ENCODE peak calls at places on chromosomes 4 and X, in four cellular contexts. N, X, I and J are unnamed samples.
A peak's percentile ranks its signal among the peaks of the same experiment; 100 is the strongest.

GRCh38 chr4:141565379-141566089 is 70.8 kb upstream of the IL15 start:
- DNase-seq in N (no peak), X (peak; percentile 1), I (no peak), J (no peak)

GRCh38 chr4:39042365-39042764 is 10.2 kb upstream of the TMEM156 start:
- DNase-seq in N (no peak), X (peak; percentile 18), I (no peak), J (no peak)

GRCh38 chr4:140071806-140072205 is 82.2 kb downstream of the MAML3 start:
- DNase-seq in N (peak; percentile 35), X (no peak), I (no peak), J (no peak)

GRCh38 chr4:93319011-93319410 is 509.5 kb upstream of the ATOH1 start:
- DNase-seq in N (no peak), X (no peak), I (no peak), J (no peak)

GRCh38 chrX:63275127-63275526 is 76.0 kb downstream of the SPIN4 start:
- DNase-seq in N (peak; percentile 7), X (peak; percentile 4), I (peak; percentile 18), J (peak; percentile 11)

GRCh38 chr4:161540265-161540664 is 623.5 kb downstream of the FSTL5 start:
- DNase-seq in N (peak; percentile 20), X (no peak), I (no peak), J (no peak)

GRCh38 chrX:113728937-113729336 is 854.9 kb upstream of the HTR2C start:
- DNase-seq in N (no peak), X (no peak), I (no peak), J (no peak)

GRCh38 chr4:140109626-140110213 is 44.3 kb downstream of the MAML3 start:
- DNase-seq in N (no peak), X (no peak), I (no peak), J (peak; percentile 50)

GRCh38 chr4:48564151-48564550 is 74.1 kb downstream of the ZAR1 start:
- DNase-seq in N (no peak), X (no peak), I (no peak), J (no peak)

GRCh38 chr4:8726344-8726851 is 133.8 kb downstream of the CPZ start:
- DNase-seq in N (no peak), X (no peak), I (no peak), J (peak; percentile 16)

GRCh38 chrX:48451708-48452107 is 18.4 kb downstream of the SLC38A5 start:
- DNase-seq in N (no peak), X (no peak), I (peak; percentile 21), J (no peak)

GRCh38 chr4:185285632-185286393 is 76.4 kb downstream of the SNX25 start:
- DNase-seq in N (no peak), X (no peak), I (no peak), J (no peak)

GRCh38 chr4:20356565-20356964 is 104.9 kb downstream of the SLIT2 start:
- DNase-seq in N (no peak), X (no peak), I (no peak), J (peak; percentile 23)

GRCh38 chrX:45324941-45325340 is 124.3 kb upstream of the DIPK2B start:
- DNase-seq in N (no peak), X (no peak), I (no peak), J (no peak)

GRCh38 chrX:45320191-45320590 is 119.5 kb upstream of the DIPK2B start:
- DNase-seq in N (no peak), X (no peak), I (no peak), J (no peak)

GRCh38 chrX:45323387-45323786 is 122.7 kb upstream of the DIPK2B start:
- DNase-seq in N (no peak), X (no peak), I (no peak), J (no peak)

GRCh38 chrX:45322820-45323219 is 122.1 kb upstream of the DIPK2B start:
- DNase-seq in N (no peak), X (no peak), I (no peak), J (no peak)

DNA sequence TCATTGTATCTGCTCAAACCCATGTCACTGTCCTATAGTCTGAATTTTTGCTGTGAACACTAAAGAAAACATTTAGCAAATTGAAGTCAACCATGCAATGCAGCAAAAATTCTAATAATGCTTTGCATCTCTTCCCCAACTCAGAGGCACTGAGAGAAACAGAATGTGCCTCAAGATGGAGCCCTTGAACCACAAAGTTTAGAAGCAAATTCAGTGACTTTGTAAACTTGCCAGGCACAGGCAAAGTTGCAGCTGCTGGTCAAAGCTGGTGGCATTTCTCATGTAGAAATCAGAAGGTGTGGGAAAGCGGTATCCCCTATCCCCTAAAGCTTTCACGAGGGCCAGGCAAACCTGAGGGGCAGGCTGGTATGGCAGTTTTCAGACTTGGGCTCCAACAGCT is 121.7 kb upstream of the DIPK2B start:
- DNase-seq in N (no peak), X (peak; percentile 37), I (no peak), J (no peak)
- TF ChIP-seq MXI1 in N (no peak), X (no peak), I (no peak), J (no peak)

GRCh38 chrX:141952603-141953002 is 48.9 kb downstream of the MAGEC1 start:
- DNase-seq in N (no peak), X (no peak), I (no peak), J (no peak)
- TF ChIP-seq REST in N (no peak), X (no peak), I (no peak), J (no peak)

GRCh38 chrX:47234583-47234982 is 1.8 kb downstream of the USP11 start:
- DNase-seq in N (no peak), X (no peak), I (no peak), J (no peak)
- TF ChIP-seq MXI1 in N (no peak), X (no peak), I (no peak), J (no peak)

DNA sequence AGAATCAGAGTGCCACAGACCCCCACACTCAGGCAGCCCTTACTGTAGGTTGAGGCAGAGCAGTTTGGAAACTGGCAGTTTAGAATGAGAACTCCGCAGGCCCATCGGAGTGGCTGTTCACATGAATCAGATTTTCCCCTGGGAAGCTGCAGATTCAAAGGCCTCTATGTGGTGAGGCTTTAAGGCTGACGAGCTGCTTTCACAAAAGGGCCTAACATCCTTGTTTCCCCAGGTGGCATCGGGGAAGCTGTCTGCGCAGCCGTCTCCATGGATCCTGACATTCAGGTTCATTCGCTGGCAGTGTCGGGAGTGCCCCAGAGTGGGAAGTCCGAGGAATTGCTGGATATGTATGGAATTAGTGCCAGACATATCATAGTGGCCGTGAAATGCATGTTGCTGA is 33.7 kb downstream of the TKTL1 start:
- DNase-seq in N (no peak), X (no peak), I (no peak), J (no peak)
- TF ChIP-seq REST in N (no peak), X (no peak), I (no peak), J (no peak)

GRCh38 chr4:106320235-106320634 is 3.9 kb downstream of the AIMP1 start:
- DNase-seq in N (no peak), X (no peak), I (no peak), J (no peak)
- TF ChIP-seq MXI1 in N (no peak), X (no peak), I (no peak), J (no peak)

GRCh38 chr4:138200236-138200590 is 41.9 kb downstream of the SLC7A11 start:
- DNase-seq in N (no peak), X (no peak), I (no peak), J (no peak)

GRCh38 chr4:138202686-138203085 is 39.5 kb downstream of the SLC7A11 start:
- DNase-seq in N (no peak), X (no peak), I (no peak), J (no peak)

GRCh38 chr4:138209094-138209493 is 33.1 kb downstream of the SLC7A11 start:
- DNase-seq in N (no peak), X (no peak), I (no peak), J (no peak)

GRCh38 chr4:138204507-138204906 is 37.6 kb downstream of the SLC7A11 start:
- DNase-seq in N (no peak), X (peak; percentile 42), I (no peak), J (no peak)

DNA sequence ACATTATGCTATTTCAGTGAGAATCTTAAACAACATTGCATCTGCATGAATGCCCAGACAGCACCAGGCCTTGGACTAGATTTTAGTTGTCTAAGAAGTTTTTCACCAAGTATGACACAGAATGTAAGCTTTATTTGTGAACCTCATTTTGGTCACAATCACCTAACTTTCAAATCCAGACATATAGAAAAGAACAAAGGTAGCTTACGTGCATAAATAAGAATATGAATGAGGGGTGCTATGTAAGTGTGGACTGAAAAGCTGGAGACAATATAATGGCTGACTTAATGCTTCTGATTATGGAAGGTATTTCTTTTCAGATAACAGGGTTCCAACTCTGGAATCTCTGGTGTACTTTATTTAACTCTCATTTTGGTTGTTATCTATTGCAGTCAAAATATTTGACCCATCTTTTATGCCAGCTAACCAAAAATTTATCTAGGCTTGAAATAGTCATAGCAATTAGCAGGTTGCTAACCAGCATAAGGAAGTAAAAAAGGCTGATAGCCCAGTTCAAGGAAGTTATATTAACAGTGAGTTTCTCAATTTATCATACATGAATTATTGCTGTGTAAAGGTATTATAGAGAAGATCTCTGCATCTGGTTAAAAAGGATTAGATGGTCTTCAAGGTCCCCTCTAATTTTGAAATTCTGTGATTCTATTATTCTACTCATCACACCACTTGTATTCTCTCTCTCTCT is 36.5 kb downstream of the SLC7A11 start:
- DNase-seq in N (no peak), X (no peak), I (no peak), J (no peak)
- TF ChIP-seq REST in N (no peak), X (no peak), I (no peak), J (no peak)

GRCh38 chr4:75698963-75699228 is 25.5 kb upstream of the USO1 start:
- DNase-seq in N (no peak), X (no peak), I (no peak), J (no peak)

GRCh38 chr4:75705198-75705712 is 19.1 kb upstream of the USO1 start:
- DNase-seq in N (no peak), X (no peak), I (no peak), J (no peak)

GRCh38 chr4:75699299-75699698 is 25.1 kb upstream of the USO1 start:
- DNase-seq in N (no peak), X (no peak), I (no peak), J (no peak)

GRCh38 chr4:75698162-75698962 is 25.2 kb upstream of the G3BP2 start:
- DNase-seq in N (peak; percentile 66), X (no peak), I (no peak), J (no peak)

DNA sequence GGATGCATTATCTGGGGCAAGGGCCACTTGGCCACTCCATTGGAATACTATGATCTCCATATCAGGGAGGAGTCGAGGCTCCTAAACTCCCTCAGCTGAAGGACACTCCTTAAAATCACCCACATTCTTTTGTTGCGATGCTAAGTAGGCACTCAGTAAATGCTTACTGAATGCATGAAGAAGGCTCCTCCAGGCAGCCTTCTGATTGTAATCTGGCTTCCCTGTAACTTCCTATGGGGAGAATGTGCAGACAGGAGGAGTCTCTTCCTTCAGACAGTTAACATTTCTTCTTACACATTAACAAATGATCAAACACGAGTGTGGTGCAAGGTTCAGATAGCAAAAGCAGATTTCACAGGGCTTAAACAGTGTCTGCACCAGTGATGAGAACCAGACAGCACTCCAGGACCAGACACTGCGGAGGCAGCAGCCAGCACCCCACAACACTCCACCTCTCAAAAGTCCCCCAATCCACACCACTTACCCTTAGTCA is 21.4 kb upstream of the USO1 start:
- DNase-seq in N (no peak), X (peak; percentile 83), I (no peak), J (peak; percentile 36)
- TF ChIP-seq MXI1 in N (no peak), X (no peak), I (no peak), J (no peak)

GRCh38 chr4:182842104-182842600 is 75.0 kb downstream of the DCTD start:
- DNase-seq in N (no peak), X (no peak), I (no peak), J (no peak)
- TF ChIP-seq REST in N (no peak), X (no peak), I (no peak), J (no peak)